ENCODE peak calls at places on chromosomes 4 and X, in five cellular contexts. W is testis; M is left lung; X is CD8-positive, alpha-beta memory T cell; Y is aorta. D is an unnamed sample. For H3K4me1, the result is how much of the 10 kb centered on the place peaks cover.

GRCh38 chr4:38667005-38667771 is 3.2 kb downstream of the KLF3 start:
- DNase-seq in W (peak), M (no peak), X (peak), Y (peak), D (peak)

GRCh38 chr4:182906786-182907185 is 10.4 kb downstream of the DCTD start:
- DNase-seq in W (no peak), M (no peak), X (no peak), Y (no peak), D (no peak)

GRCh38 chr4:137474711-137475301 is 57.5 kb downstream of the PCDH18 start:
- DNase-seq in W (peak), M (no peak), X (no peak), Y (no peak), D (peak)

GRCh38 chrX:65406532-65406931 is 128.1 kb downstream of the LAS1L start:
- DNase-seq in W (peak), M (peak), X (no peak), Y (no peak), D (no peak)

GRCh38 chrX:45667666-45668065 is 467.0 kb upstream of the DIPK2B start:
- DNase-seq in W (no peak), M (no peak), X (no peak), Y (no peak), D (peak)

GRCh38 chr4:140188975-140189374 is 35.0 kb upstream of the MAML3 start:
- DNase-seq in W (peak), M (no peak), X (no peak), Y (peak), D (no peak)

GRCh38 chr4:87038837-87039715 is 104.3 kb downstream of the AFF1 start:
- DNase-seq in W (no peak), M (peak), X (no peak), Y (peak), D (peak)

GRCh38 chr4:44679060-44679459 is 840 bp downstream of the GUF1 start:
- DNase-seq in W (no peak), M (no peak), X (no peak), Y (no peak), D (no peak)

GRCh38 chrX:108437789-108438623 is at the start of gene COL4A6:
- DNase-seq in W (peak), M (no peak), X (no peak), Y (peak), D (no peak)

GRCh38 chrX:25028726-25029125 is 13.0 kb upstream of the ARX start:
- DNase-seq in W (no peak), M (no peak), X (no peak), Y (no peak), D (peak)

GRCh38 chrX:9530848-9531274 is 66.0 kb downstream of the TBL1X start:
- DNase-seq in W (peak), M (peak), X (peak), Y (peak), D (peak)

GRCh38 chr4:176584031-176584430 is 208.7 kb downstream of the VEGFC start:
- DNase-seq in W (no peak), M (no peak), X (no peak), Y (no peak), D (no peak)

GRCh38 chr4:154642361-154642760 is 29.9 kb upstream of the FGG start:
- DNase-seq in W (no peak), M (no peak), X (no peak), Y (no peak), D (no peak)

GRCh38 chr4:38603652-38604051 is 60.3 kb upstream of the KLF3 start:
- DNase-seq in W (no peak), M (no peak), X (no peak), Y (no peak), D (no peak)

GRCh38 chrX:107398115-107398514 is 51.3 kb upstream of the FRMPD3 start:
- DNase-seq in W (no peak), M (no peak), X (no peak), Y (no peak), D (no peak)

GRCh38 chr4:142846729-142847606 is 867 bp upstream of the INPP4B start:
- DNase-seq in W (peak), M (peak), X (peak), Y (peak), D (no peak)

GRCh38 chr4:146458594-146458993 is 63.1 kb downstream of the SLC10A7 start:
- DNase-seq in W (no peak), M (no peak), X (peak), Y (no peak), D (no peak)

GRCh38 chr4:88242144-88242543 is 42.2 kb downstream of the PPM1K start:
- DNase-seq in W (no peak), M (no peak), X (no peak), Y (no peak), D (peak)

GRCh38 chr4:155434904-155435303 is 58.1 kb upstream of the MAP9 start:
- DNase-seq in W (no peak), M (no peak), X (no peak), Y (no peak), D (no peak)

GRCh38 chrX:42247241-42247640 is 323.9 kb upstream of the CASK start:
- DNase-seq in W (no peak), M (no peak), X (no peak), Y (no peak), D (no peak)

GRCh38 chr4:37439809-37440518 is 195.4 kb downstream of the NWD2 start:
- DNase-seq in W (no peak), M (no peak), X (no peak), Y (no peak), D (no peak)

GRCh38 chr4:172980178-172980577 is 188.4 kb upstream of the GALNT7 start:
- DNase-seq in W (no peak), M (no peak), X (no peak), Y (no peak), D (no peak)

GRCh38 chr4:24774452-24774851 is 20.9 kb upstream of the SOD3 start:
- DNase-seq in W (no peak), M (no peak), X (no peak), Y (no peak), D (no peak)

GRCh38 chrX:49846004-49846403 is 16.9 kb downstream of the PAGE4 start:
- DNase-seq in W (no peak), M (no peak), X (no peak), Y (no peak), D (no peak)

GRCh38 chr4:68869274-68869773 is 53.5 kb downstream of the UGT2B10 start:
- DNase-seq in W (no peak), M (no peak), X (no peak), Y (no peak), D (peak)

GRCh38 chr4:129342820-129343219 is 246.9 kb downstream of the C4orf33 start:
- DNase-seq in W (no peak), M (no peak), X (no peak), Y (no peak), D (no peak)

GRCh38 chr4:55661398-55662056 is 25.4 kb upstream of the NMU start:
- DNase-seq in W (no peak), M (no peak), X (no peak), Y (no peak), D (no peak)

GRCh38 chr4:127936974-127937373 is 28.0 kb downstream of the MFSD8 start:
- DNase-seq in W (no peak), M (no peak), X (no peak), Y (no peak), D (no peak)

GRCh38 chr4:163462556-163462955 is 11.0 kb downstream of the TKTL2 start:
- DNase-seq in W (no peak), M (no peak), X (no peak), Y (no peak), D (no peak)

GRCh38 chrX:140090800-140091275 is 125.5 kb upstream of the CXorf66 start:
- DNase-seq in W (no peak), M (no peak), X (no peak), Y (no peak), D (no peak)
- H3K4me3 ChIP-seq in W (peak), M (no peak), X (no peak), Y (peak), D (no peak)

GRCh38 chr4:1885414-1885813 is 14.2 kb downstream of the NSD2 start:
- DNase-seq in W (no peak), M (no peak), X (no peak), Y (no peak), D (no peak)
- H3K27ac ChIP-seq in W (no peak), M (no peak), X (no peak), Y (no peak), D (no peak)

GRCh38 chrX:154358829-154359228 is 15.6 kb downstream of the FLNA start:
- DNase-seq in W (no peak), M (no peak), X (no peak), Y (no peak), D (no peak)
- H3K4me1 ChIP-seq in W (under half), M (under half), X (under half), Y (under half), D (under half)

GRCh38 chrX:131763674-131764073 is 219.8 kb downstream of the OR13H1 start:
- DNase-seq in W (no peak), M (no peak), X (peak), Y (peak), D (no peak)

GRCh38 chrX:131762802-131763234 is 218.9 kb downstream of the OR13H1 start:
- DNase-seq in W (no peak), M (no peak), X (peak), Y (peak), D (no peak)

DNA sequence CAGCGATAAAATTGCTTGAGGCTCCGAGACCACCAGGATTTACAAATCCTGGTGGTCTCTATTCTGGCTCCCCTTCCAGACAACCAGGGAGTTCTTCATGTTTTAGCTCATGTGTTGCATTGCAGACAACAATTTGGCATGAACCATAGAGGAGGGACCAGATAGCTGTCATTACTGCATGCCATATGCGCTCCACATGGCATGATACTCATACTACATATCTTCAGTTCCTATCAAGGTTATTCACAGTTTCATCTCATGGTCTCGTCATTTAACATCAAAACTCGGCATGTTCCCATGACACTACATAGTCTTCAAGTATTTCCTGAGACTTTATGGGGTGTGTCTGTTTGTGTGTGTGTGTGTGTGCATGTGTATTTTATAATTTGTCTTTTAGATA is 220.3 kb downstream of the OR13H1 start:
- DNase-seq in W (no peak), M (no peak), X (no peak), Y (no peak), D (no peak)
- H3K4me3 ChIP-seq in W (no peak), M (peak), X (no peak), Y (no peak), D (no peak)

DNA sequence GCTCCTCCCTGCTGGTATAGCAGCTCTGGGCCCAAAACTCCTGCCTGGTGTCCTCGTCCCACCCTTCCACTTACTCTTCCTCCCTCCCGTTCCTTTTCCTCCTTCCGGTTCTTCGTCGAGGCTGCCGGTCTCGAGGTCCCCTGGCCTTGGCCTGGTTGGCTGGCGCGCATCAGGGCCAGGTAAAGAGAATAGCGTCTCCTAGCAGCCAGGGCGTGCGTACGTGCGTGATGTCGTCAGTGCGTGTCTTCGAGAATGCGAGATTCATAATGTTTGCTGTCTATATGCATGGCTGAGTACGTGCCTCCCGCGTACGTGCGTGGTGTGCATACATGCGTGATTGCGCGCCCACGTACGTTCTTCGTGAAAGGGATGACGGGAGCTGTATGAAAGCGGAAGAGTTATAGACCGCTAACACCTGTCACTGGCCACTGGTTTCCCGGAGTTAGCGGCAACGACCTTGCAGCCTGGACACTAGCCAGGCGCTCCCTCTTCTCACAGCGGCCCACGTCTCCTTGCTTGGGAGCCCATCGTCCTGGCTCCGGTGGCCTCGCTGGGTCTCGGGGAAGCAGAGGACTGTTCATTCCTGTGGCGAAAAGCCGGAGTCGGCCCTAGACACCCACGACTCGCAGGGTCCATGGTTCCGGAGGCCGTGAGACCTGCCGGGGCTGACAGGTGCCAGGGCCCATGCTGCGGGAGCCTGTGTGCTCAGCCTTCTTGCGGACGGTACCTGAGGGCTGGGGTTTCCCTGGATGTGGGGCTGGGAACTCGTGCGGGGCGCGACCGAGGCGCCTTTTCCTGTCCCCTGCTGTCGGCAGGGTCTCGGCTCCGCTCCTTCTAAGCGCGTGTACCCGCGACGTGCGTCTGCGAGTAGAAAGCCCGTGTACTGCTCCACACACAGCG is at the start of gene EOLA1:
- DNase-seq in W (peak), M (peak), X (peak), Y (peak), D (peak)
- H3K27ac ChIP-seq in W (peak), M (peak), X (peak), Y (peak), D (peak)